ENCODE peak calls at places on chromosome 12, in five cellular contexts. J, M, T, U and D are unnamed samples.

GRCh38 chr12:130436741-130437501 is 99.2 kb downstream of the PIWIL1 start:
- DNase-seq in J (no peak), M (no peak), U (no peak), T (no peak), D (no peak)

GRCh38 chr12:67593041-67593870 is 55.3 kb upstream of the DYRK2 start:
- DNase-seq in U (no peak), J (no peak), T (no peak), M (no peak), D (peak)

GRCh38 chr12:45379261-45379660 is 163.4 kb downstream of the ANO6 start:
- DNase-seq in U (no peak), T (no peak), M (no peak), J (no peak), D (no peak)

GRCh38 chr12:91577586-91578539 is 395.2 kb upstream of the DCN start:
- DNase-seq in T (no peak), J (no peak), U (no peak), M (no peak), D (no peak)

GRCh38 chr12:132357623-132358186 is 28.3 kb upstream of the GALNT9 start:
- DNase-seq in T (no peak), J (no peak), U (no peak), M (no peak), D (peak)

GRCh38 chr12:28253175-28253641 is 63.0 kb downstream of the CCDC91 start:
- DNase-seq in M (no peak), T (no peak), U (no peak), J (peak), D (no peak)

GRCh38 chr12:34402899-34403705 is 380.8 kb downstream of the ALG10 start:
- DNase-seq in T (no peak), J (no peak), M (no peak), U (no peak), D (no peak)

GRCh38 chr12:89710873-89711179 is 2.2 kb upstream of the ATP2B1 start:
- DNase-seq in U (no peak), J (no peak), T (no peak), M (no peak), D (no peak)

GRCh38 chr12:131755305-131756113 is 44.6 kb downstream of the SFSWAP start:
- DNase-seq in U (no peak), J (no peak), T (no peak), M (no peak), D (peak)

GRCh38 chr12:6644257-6644596 is 3.0 kb downstream of the ACRBP start:
- DNase-seq in M (no peak), T (no peak), J (no peak), U (no peak), D (peak)

GRCh38 chr12:104672501-104673265 is 215.9 kb downstream of the CHST11 start:
- DNase-seq in U (peak), M (no peak), T (no peak), J (no peak), D (no peak)

GRCh38 chr12:118611295-118611694 is 234.9 kb downstream of the SUDS3 start:
- DNase-seq in M (no peak), J (no peak), T (peak), U (peak), D (no peak)

GRCh38 chr12:47024463-47024862 is 55.0 kb upstream of the PCED1B start:
- DNase-seq in M (no peak), U (no peak), J (no peak), T (no peak), D (no peak)

GRCh38 chr12:47078733-47079364 is 572 bp upstream of the PCED1B start:
- DNase-seq in T (no peak), U (no peak), M (no peak), J (peak), D (peak)

GRCh38 chr12:64890873-64891468 is 66.5 kb downstream of the TBC1D30 start:
- DNase-seq in T (no peak), J (peak), M (no peak), U (no peak), D (no peak)

GRCh38 chr12:20372326-20373097 is 4.2 kb downstream of the PDE3A start:
- DNase-seq in M (no peak), T (no peak), U (no peak), J (no peak), D (no peak)

GRCh38 chr12:109760031-109760929 is 46.7 kb downstream of the FAM222A start:
- DNase-seq in M (no peak), J (no peak), U (no peak), T (no peak), D (no peak)